ENCODE peak calls at places on chromosomes 1 and 21, in six cellular contexts. Z is keratinocyte, J is heart right ventricle, R is left lung, A is PC-9, W is heart left ventricle. I is an unnamed sample. For H3K4me1 and H3K27me3, the result is how much of the 10 kb centered on the place peaks cover.

GRCh38 chr1:195591917-195592672 is 1016.1 kb downstream of the KCNT2 start:
- DNase-seq in R (no peak), A (no peak), J (no peak), Z (peak), W (no peak), I (peak)

GRCh38 chr1:164857439-164857838 is 298.5 kb downstream of the PBX1 start:
- DNase-seq in W (no peak), A (no peak), Z (no peak), R (no peak), J (no peak), I (no peak)

GRCh38 chr21:21898801-21899200 is 900.6 kb downstream of the NCAM2 start:
- DNase-seq in Z (no peak), J (no peak), R (no peak), W (no peak), A (no peak), I (no peak)

GRCh38 chr1:43781574-43781973 is 74.2 kb downstream of the ST3GAL3 start:
- DNase-seq in Z (no peak), A (no peak), J (no peak), W (no peak), R (no peak), I (no peak)

GRCh38 chr1:42893064-42893463 is 46.7 kb downstream of the ZNF691 start:
- DNase-seq in W (no peak), J (no peak), Z (no peak), R (no peak), A (no peak), I (no peak)

GRCh38 chr1:208106218-208106617 is 138.0 kb downstream of the PLXNA2 start:
- DNase-seq in A (no peak), Z (no peak), W (no peak), J (no peak), R (no peak), I (no peak)

GRCh38 chr1:225845633-225846259 is 35.8 kb downstream of the EPHX1 start:
- DNase-seq in W (peak), A (peak), R (peak), Z (peak), J (peak), I (peak)

GRCh38 chr1:6577831-6578525 is 1.8 kb upstream of the ZBTB48 start:
- DNase-seq in W (no peak), J (no peak), A (no peak), R (no peak), Z (no peak), I (no peak)

GRCh38 chr1:59972216-59972924 is 45.8 kb upstream of the CYP2J2 start:
- DNase-seq in J (no peak), A (no peak), W (no peak), R (peak), Z (no peak), I (no peak)

GRCh38 chr1:243253211-243253926 is 1.7 kb downstream of the CEP170 start:
- DNase-seq in A (no peak), R (no peak), J (no peak), W (no peak), Z (no peak), I (no peak)

GRCh38 chr1:38546630-38547029 is 312.9 kb downstream of the RRAGC start:
- DNase-seq in Z (no peak), J (no peak), A (no peak), R (no peak), W (no peak), I (no peak)

GRCh38 chr1:231861541-231862481 is 235.2 kb downstream of the DISC1 start:
- DNase-seq in Z (no peak), R (no peak), A (no peak), J (no peak), W (no peak), I (no peak)

GRCh38 chr1:57867001-57867400 is 443.1 kb upstream of the DAB1 start:
- DNase-seq in J (no peak), Z (no peak), R (no peak), A (no peak), W (no peak), I (no peak)

GRCh38 chr1:232471250-232471649 is 158.7 kb downstream of the SIPA1L2 start:
- DNase-seq in R (no peak), W (no peak), Z (no peak), A (no peak), J (no peak), I (no peak)

GRCh38 chr1:217184854-217185253 is 446.0 kb downstream of the GPATCH2 start:
- DNase-seq in W (no peak), J (peak), R (no peak), Z (no peak), A (no peak), I (no peak)

GRCh38 chr1:87603636-87604035 is 275.0 kb downstream of the LMO4 start:
- DNase-seq in A (no peak), W (no peak), R (no peak), J (no peak), Z (no peak), I (no peak)

GRCh38 chr21:35204850-35205564 is 155.9 kb upstream of the RUNX1 start:
- DNase-seq in R (peak), W (peak), A (no peak), J (peak), Z (no peak), I (peak)

GRCh38 chr1:11569551-11569950 is 84.7 kb downstream of the FBXO2 start:
- DNase-seq in Z (no peak), R (no peak), A (no peak), J (no peak), W (no peak), I (no peak)

GRCh38 chr1:60277269-60277668 is 203.7 kb upstream of the C1orf87 start:
- DNase-seq in W (no peak), R (no peak), Z (no peak), J (no peak), A (no peak), I (no peak)

GRCh38 chr1:152861374-152861773 is 1.6 kb downstream of the LCE7A start:
- DNase-seq in J (no peak), A (no peak), Z (no peak), W (no peak), R (no peak), I (no peak)

GRCh38 chr1:22861764-22862440 is 110.8 kb downstream of the LACTBL1 start:
- DNase-seq in Z (no peak), R (no peak), W (no peak), J (no peak), A (peak), I (peak)

DNA sequence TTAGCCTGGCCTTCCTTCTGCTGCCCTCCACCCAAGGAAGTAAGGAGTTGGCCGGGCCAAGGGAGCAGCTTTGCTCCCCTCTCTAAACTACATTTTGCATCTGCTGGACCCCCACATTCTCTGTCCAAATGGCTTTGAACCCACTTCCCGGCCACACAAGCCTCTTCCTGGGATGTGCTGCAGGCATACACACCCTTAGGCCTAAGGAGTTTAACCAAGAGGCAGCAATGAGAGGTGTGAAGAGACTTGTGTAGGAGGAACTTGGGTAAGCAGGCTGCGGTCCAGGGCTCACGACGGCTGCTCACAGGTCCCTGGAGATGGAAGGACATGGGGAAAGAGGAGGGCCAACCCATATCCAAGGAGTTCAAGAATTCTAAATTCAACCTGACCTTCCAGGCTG is 196.7 kb upstream of the SGIP1 start:
- DNase-seq in W (peak), Z (no peak), A (no peak), R (peak), J (no peak), I (no peak)
- H3K4me1 ChIP-seq in W (under half), Z (under half), A (under half), R (half or more), J (under half), I (half or more)

DNA sequence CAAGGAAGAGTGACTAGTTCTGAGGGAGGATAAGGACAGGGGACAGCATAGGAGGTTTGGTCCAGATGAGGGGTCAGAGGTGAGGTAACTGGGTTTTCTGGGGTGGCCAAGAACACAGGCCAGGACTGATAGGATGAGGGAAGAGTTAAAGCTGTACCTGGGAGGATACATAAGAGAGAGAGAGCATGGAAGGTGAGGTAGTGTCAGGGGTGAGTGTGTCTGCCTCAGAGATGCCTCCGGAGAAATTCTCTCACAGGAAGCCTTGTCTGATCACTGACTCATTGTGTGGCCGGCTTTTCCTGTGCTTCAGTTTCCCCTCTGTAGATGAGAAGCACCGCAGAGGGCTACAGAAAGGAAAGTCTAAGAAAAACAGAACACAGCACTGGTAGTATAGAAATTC is 40.2 kb downstream of the FASLG start:
- DNase-seq in Z (no peak), R (no peak), W (no peak), A (peak), J (no peak), I (no peak)
- H3K27ac ChIP-seq in Z (peak), R (no peak), W (no peak), A (no peak), J (peak), I (no peak)

DNA sequence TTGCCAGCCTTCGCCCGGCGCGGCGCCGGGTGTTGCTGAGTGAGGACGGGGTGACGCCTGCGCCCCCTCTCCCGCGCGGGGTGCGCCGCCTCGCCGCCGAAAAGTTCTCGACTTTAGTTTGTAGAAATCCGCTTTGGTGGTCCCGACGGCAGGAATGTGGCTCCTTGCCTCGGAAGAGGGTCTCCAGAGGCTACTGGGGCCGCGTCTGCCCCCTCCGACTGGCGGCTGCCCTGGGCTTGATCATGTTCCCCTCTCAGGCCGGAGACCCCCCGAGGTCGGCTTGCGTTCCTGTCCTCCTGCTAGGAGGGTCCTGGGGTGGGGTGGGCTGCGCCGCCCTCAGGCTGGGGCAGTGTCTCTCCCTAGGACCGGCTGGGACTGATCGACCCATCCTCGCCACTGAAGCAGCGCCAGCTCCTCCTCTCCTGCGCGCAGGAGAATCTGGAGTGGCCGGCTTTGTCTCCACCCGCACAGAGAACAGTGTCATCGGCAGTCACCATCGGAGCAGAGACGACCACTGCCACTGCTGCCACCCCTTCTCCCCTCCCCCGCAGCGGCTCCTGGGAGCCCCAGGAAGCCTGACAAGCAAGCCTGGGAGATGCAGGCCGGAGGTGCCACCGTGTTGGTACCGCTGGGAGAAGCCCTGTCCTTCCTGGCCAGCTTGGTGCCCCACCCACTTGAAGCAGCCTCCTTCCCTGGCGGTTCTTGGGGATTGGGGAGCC is 554 bp upstream of the SLC30A2 start:
- DNase-seq in Z (no peak), R (no peak), J (no peak), A (no peak), W (no peak), I (no peak)
- H3K27me3 ChIP-seq in Z (half or more), R (under half), J (half or more), A (under half), W (under half), I (half or more)

GRCh38 chr1:223842784-223843183 is 3.0 kb downstream of the TP53BP2 start:
- DNase-seq in W (no peak), R (no peak), A (no peak), Z (no peak), J (no peak), I (no peak)

GRCh38 chr1:223837687-223838086 is 8.1 kb downstream of the TP53BP2 start:
- DNase-seq in W (no peak), Z (no peak), J (no peak), A (no peak), R (no peak), I (no peak)

GRCh38 chr1:223838125-223838854 is 7.5 kb downstream of the TP53BP2 start:
- DNase-seq in J (no peak), R (no peak), A (no peak), W (no peak), Z (no peak), I (no peak)

GRCh38 chr1:223837206-223837605 is 8.5 kb downstream of the TP53BP2 start:
- DNase-seq in Z (no peak), A (no peak), J (no peak), W (no peak), R (no peak), I (no peak)

DNA sequence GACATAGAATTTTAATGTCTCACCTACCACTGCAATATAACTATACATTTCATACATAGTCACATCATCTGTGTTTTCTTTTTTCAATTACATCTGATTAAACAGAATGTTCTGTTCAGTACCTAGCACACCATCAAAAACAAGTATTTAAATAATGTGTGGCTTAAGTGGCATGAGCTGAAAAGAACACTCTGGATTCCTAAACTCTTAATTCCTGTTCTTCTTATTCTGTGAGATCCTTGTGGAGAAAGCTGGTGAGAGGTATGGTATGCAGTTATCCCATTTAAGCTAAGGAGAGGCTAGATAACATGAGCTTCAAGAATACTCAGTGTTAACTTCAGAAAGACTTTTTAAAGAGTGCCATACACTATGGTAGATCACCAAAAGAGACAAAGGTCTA is 5.5 kb downstream of the TP53BP2 start:
- DNase-seq in J (no peak), A (no peak), W (no peak), R (no peak), Z (no peak), I (no peak)
- H3K4me1 ChIP-seq in J (half or more), A (half or more), W (under half), R (half or more), Z (under half), I (under half)